ENCODE peak calls at places on chromosomes 13 and 19, in eight cellular contexts. R is CD8-positive, alpha-beta T cell; B is fibroblast of pulmonary artery; I is testis; O is fibroblast of mammary gland; P is neural progenitor cell; L is MM.1S; A is LNCaP clone FGC. N is an unnamed sample.

GRCh38 chr13:20456737-20457136 is 68.9 kb downstream of the CRYL1 start:
- DNase-seq in O (no peak), R (no peak), A (no peak), P (no peak), I (no peak), B (no peak), L (no peak), N (no peak)

GRCh38 chr19:35822579-35822978 is 9.9 kb upstream of the PRODH2 start:
- DNase-seq in P (no peak), A (no peak), L (no peak), B (no peak), R (no peak), I (no peak), O (no peak), N (no peak)

GRCh38 chr19:4732680-4733114 is 9.1 kb upstream of the DPP9 start:
- DNase-seq in P (peak), A (peak), L (peak), R (peak), B (peak), I (peak), O (peak), N (peak)

GRCh38 chr19:6069268-6069771 is 41.0 kb downstream of the RFX2 start:
- DNase-seq in P (no peak), A (no peak), B (no peak), O (no peak), L (no peak), I (no peak), R (no peak), N (no peak)

GRCh38 chr13:74129500-74130144 is 4.6 kb downstream of the KLF12 start:
- DNase-seq in P (no peak), I (no peak), O (peak), B (no peak), A (no peak), R (peak), L (no peak), N (peak)

GRCh38 chr13:111893607-111894443 is 173.1 kb upstream of the SOX1 start:
- DNase-seq in B (no peak), P (peak), O (no peak), I (peak), A (no peak), R (peak), L (no peak), N (no peak)

GRCh38 chr19:37304190-37304883 is 66.6 kb upstream of the ZNF527 start:
- DNase-seq in I (peak), L (no peak), A (no peak), B (no peak), O (no peak), P (peak), R (no peak), N (no peak)

GRCh38 chr19:12527034-12527836 is 24.0 kb downstream of the ZNF564 start:
- DNase-seq in P (peak), A (no peak), L (no peak), O (peak), I (no peak), B (peak), R (no peak), N (peak)

GRCh38 chr19:42271861-42272534 is 2.9 kb downstream of the CIC start:
- DNase-seq in B (no peak), R (no peak), I (no peak), A (no peak), P (no peak), O (no peak), L (no peak), N (no peak)

GRCh38 chr19:41264581-41265375 is 606 bp downstream of the HNRNPUL1 start:
- DNase-seq in P (peak), I (peak), L (peak), O (peak), A (no peak), R (peak), B (peak), N (peak)

GRCh38 chr13:46983881-46984280 is 87.0 kb upstream of the HTR2A start:
- DNase-seq in B (peak), O (peak), L (peak), R (no peak), P (no peak), A (no peak), I (no peak), N (peak)

GRCh38 chr19:42021185-42021584 is 27.2 kb upstream of the ATP1A3 start:
- DNase-seq in O (no peak), I (no peak), A (no peak), B (no peak), R (no peak), P (no peak), L (no peak), N (no peak)

GRCh38 chr13:93698016-93698613 is 471.5 kb downstream of the GPC6 start:
- DNase-seq in P (peak), O (no peak), B (no peak), I (no peak), R (no peak), A (no peak), L (no peak), N (no peak)

GRCh38 chr13:61136515-61136914 is 279.1 kb downstream of the PCDH20 start:
- DNase-seq in B (no peak), L (no peak), A (no peak), O (no peak), P (no peak), R (no peak), I (no peak), N (no peak)

GRCh38 chr19:56350416-56351045 is 35.9 kb upstream of the ZSCAN5A start:
- DNase-seq in R (peak), I (peak), O (peak), L (peak), A (no peak), B (peak), P (peak), N (peak)

GRCh38 chr13:98853791-98854191 is 101.3 kb upstream of the SLC15A1 start:
- DNase-seq in R (no peak), A (no peak), P (no peak), I (no peak), L (peak), O (peak), B (peak), N (peak)

GRCh38 chr19:33147538-33147937 is 15.6 kb downstream of the WDR88 start:
- DNase-seq in O (no peak), A (no peak), I (no peak), B (no peak), R (no peak), P (no peak), L (no peak), N (no peak)

GRCh38 chr19:31586282-31586681 is 237.0 kb upstream of the TSHZ3 start:
- DNase-seq in I (no peak), L (no peak), P (no peak), B (no peak), R (no peak), O (no peak), A (no peak), N (peak)

GRCh38 chr13:20847298-20847697 is 55.2 kb downstream of the XPO4 start:
- DNase-seq in I (no peak), R (no peak), O (peak), P (no peak), L (no peak), A (no peak), B (peak), N (peak)

GRCh38 chr13:74406439-74406838 is 272.2 kb upstream of the KLF12 start:
- DNase-seq in B (no peak), O (peak), R (no peak), P (no peak), I (no peak), L (no peak), A (no peak), N (no peak)

GRCh38 chr13:27336005-27336673 is 65.5 kb downstream of the RASL11A start:
- DNase-seq in O (peak), P (no peak), L (no peak), I (no peak), B (no peak), A (no peak), R (no peak), N (peak)

GRCh38 chr19:46731007-46731501 is 14.1 kb upstream of the PRKD2 start:
- DNase-seq in P (no peak), R (no peak), O (peak), B (peak), A (no peak), I (no peak), L (no peak), N (peak)

GRCh38 chr13:56457535-56458200 is 683.0 kb upstream of the PRR20A start:
- DNase-seq in A (no peak), B (no peak), I (no peak), O (no peak), P (no peak), R (no peak), L (no peak), N (no peak)

GRCh38 chr13:29681859-29682258 is 86.4 kb upstream of the SLC7A1 start:
- DNase-seq in A (no peak), B (no peak), L (no peak), P (no peak), I (no peak), O (peak), R (no peak), N (no peak)

GRCh38 chr19:24033962-24034342 is 53.0 kb upstream of the ZNF254 start:
- DNase-seq in O (peak), L (no peak), R (peak), P (peak), I (peak), A (no peak), B (peak), N (peak)

GRCh38 chr19:24029941-24030636 is 56.9 kb upstream of the ZNF254 start:
- DNase-seq in B (no peak), A (no peak), L (no peak), P (no peak), I (no peak), O (no peak), R (no peak), N (no peak)

GRCh38 chr19:24032651-24033050 is 54.3 kb upstream of the ZNF254 start:
- DNase-seq in P (no peak), I (no peak), L (no peak), A (no peak), B (no peak), R (no peak), O (no peak), N (no peak)

GRCh38 chr19:24033308-24033961 is 53.6 kb upstream of the ZNF254 start:
- DNase-seq in R (peak), I (peak), B (peak), L (no peak), O (peak), P (peak), A (peak), N (peak)
- TF ChIP-seq CTCF in R (no peak), I (no peak), B (no peak), L (no peak), O (no peak), P (peak), A (no peak), N (peak)

GRCh38 chr19:1153891-1154730 is 20.0 kb downstream of the SBNO2 start:
- DNase-seq in L (no peak), I (no peak), A (no peak), O (no peak), B (no peak), P (no peak), R (no peak), N (no peak)

GRCh38 chr19:1155352-1156304 is 18.4 kb downstream of the SBNO2 start:
- DNase-seq in R (no peak), P (no peak), I (no peak), B (peak), L (no peak), A (no peak), O (no peak), N (peak)

GRCh38 chr19:1156830-1157615 is 17.0 kb downstream of the SBNO2 start:
- DNase-seq in R (no peak), A (no peak), P (no peak), O (no peak), B (no peak), L (no peak), I (no peak), N (no peak)

GRCh38 chr19:1156305-1156801 is 17.7 kb downstream of the SBNO2 start:
- DNase-seq in B (peak), R (no peak), A (no peak), I (no peak), L (no peak), P (no peak), O (peak), N (peak)

GRCh38 chr19:1154731-1155351 is 19.2 kb downstream of the SBNO2 start:
- DNase-seq in O (peak), I (peak), P (no peak), R (no peak), L (no peak), A (no peak), B (peak), N (peak)
- H3K4me3 ChIP-seq in O (peak), I (no peak), P (no peak), R (no peak), L (no peak), A (no peak), B (peak), N (peak)

DNA sequence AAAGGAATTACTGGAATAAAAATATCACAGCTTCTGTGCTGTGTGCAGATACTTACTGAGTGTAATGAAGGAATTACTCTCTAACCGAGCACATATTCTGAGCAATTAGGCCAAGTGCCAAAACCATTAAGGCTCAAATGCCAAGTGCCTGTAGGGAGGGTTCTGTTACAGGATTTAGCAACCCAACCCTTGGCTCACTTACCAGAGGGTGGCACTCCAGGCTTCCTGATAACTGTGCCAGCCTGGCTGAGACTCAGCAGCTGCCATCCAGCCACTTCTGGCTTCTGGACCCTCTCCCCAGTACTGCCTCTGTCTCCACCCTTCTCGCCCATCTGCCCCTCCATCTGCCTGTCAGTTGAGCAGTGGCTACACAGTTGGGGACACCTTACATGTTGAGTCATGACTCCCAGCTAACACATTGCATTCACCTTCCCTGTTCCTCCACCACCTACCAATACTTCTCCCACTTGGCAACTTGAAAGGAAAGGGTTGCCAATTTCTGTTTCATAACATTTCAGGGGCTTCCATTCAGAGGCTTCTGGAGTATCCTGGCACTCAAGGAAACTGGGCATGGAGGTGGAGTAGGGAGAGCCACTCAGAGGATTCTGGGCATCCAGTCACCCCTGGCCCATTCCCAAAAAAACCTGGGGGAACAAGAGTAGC is 110.5 kb downstream of the COG6 start:
- DNase-seq in L (no peak), R (no peak), A (no peak), B (no peak), P (peak), I (peak), O (peak), N (peak)
- TF ChIP-seq CTCF in L (no peak), R (no peak), A (peak), B (peak), P (peak), I (no peak), O (peak), N (peak)

DNA sequence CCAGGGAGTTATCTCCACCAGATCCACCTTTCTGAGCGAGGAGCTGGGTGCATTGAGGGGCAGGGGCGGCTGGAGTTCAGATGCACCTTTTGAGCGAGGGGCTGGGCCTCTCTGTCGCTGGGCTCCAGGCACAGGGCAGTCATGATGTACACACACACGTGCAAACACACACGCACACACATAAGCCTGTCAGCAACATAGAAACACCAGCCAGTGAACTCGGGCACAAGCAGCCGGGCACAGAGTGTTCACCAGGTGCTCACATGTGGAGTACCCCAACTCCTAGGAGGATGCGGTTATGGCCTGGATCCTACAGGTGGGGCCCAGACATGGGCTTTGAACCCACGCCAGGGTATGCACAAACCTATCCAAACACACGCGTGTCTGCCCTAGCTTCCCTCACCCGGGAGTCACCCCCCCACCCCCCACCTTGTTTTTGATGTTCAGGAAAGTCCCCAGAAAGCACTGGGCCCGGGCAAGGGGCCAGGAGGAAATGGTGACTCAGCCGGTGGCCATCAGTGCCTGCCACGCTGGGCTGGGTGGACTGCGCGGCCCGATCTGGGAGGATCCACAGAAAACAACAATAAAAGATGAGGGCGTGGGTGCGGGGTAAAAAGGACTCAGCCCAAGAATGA is 13.3 kb downstream of the ARRDC2 start:
- DNase-seq in P (no peak), B (peak), I (peak), R (peak), A (no peak), L (no peak), O (peak), N (peak)
- H3K4me3 ChIP-seq in P (no peak), B (no peak), I (no peak), R (no peak), A (no peak), L (no peak), O (no peak), N (no peak)

GRCh38 chr13:110382229-110382628 is 75.1 kb downstream of the COL4A2 start:
- DNase-seq in L (no peak), I (no peak), A (peak), O (peak), B (peak), P (no peak), R (no peak), N (peak)

GRCh38 chr13:110381029-110381360 is 73.9 kb downstream of the COL4A2 start:
- DNase-seq in I (no peak), A (no peak), R (no peak), P (no peak), L (no peak), O (no peak), B (no peak), N (no peak)

GRCh38 chr13:110379905-110380341 is 72.8 kb downstream of the COL4A2 start:
- DNase-seq in L (no peak), O (peak), P (peak), A (no peak), B (no peak), I (no peak), R (no peak), N (peak)

GRCh38 chr13:110379358-110379757 is 72.3 kb downstream of the COL4A2 start:
- DNase-seq in P (no peak), O (no peak), I (no peak), R (no peak), L (no peak), A (no peak), B (no peak), N (no peak)

DNA sequence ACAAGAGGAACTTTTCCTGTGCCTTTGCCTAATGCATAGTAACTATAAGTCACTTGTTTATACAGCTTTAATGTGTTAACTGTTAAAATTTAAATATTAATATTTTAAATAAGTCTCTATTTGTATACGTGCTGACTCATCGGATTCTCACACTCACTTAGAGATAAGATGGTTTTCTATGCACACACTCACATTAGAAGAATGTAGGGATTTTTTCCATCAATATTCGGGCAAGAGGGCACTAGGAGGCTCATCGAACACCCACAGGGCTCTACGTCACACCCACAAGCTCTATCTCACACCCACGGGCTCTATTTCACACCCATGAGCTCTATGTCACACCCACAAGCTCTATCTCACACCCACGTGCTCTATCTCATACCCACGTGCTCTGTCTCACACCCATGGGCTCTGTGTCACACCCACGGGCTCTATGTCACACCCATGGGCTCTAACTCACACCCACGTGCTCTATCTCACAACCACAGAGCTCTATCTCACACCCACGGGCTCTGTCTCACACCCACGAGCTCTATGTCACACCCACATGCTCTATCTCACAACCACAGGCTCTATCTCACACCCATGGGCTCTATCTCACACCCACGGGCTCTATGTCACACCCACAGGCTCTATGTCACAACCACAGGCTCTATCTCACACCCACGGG is 73.4 kb downstream of the COL4A2 start:
- DNase-seq in O (peak), B (peak), A (no peak), L (no peak), I (no peak), P (no peak), R (no peak), N (peak)
- TF ChIP-seq CTCF in O (no peak), B (no peak), A (no peak), L (no peak), I (no peak), P (no peak), R (no peak), N (no peak)

GRCh38 chr19:17479325-17479791 is 9.0 kb downstream of the SLC27A1 start:
- DNase-seq in R (no peak), P (no peak), L (no peak), O (peak), B (peak), A (no peak), I (no peak), N (peak)
- H3K4me3 ChIP-seq in R (no peak), P (no peak), L (no peak), O (no peak), B (no peak), A (no peak), I (no peak), N (no peak)

N was measured in choroid plexus epithelial cell.